ENCODE peak calls at places on chromosomes 3 and 15, in four cellular contexts. R is dorsolateral prefrontal cortex, V is SK-N-SH, B is neuronal stem cell. J is an unnamed sample.

GRCh38 chr15:62845239-62846126 is 197.1 kb upstream of the TPM1 start:
- DNase-seq in R (no peak), V (no peak), B (no peak), J (no peak)

GRCh38 chr3:13385373-13385965 is 34.7 kb downstream of the NUP210 start:
- DNase-seq in R (no peak), V (no peak), B (no peak), J (no peak)

GRCh38 chr3:133426721-133427120 is 26.9 kb downstream of the BFSP2 start:
- DNase-seq in R (no peak), V (no peak), B (no peak), J (no peak)

GRCh38 chr3:172701056-172701455 is 9.8 kb downstream of the NCEH1 start:
- DNase-seq in R (no peak), V (no peak), B (no peak), J (no peak)

GRCh38 chr3:51379301-51379700 is 5.8 kb upstream of the MANF start:
- DNase-seq in R (no peak), V (no peak), B (no peak), J (no peak)

GRCh38 chr3:23825802-23826201 is 20.0 kb downstream of the UBE2E1 start:
- DNase-seq in R (no peak), V (no peak), B (no peak), J (no peak)

GRCh38 chr3:46960081-46960701 is 16.4 kb downstream of the CCDC12 start:
- DNase-seq in R (no peak), V (peak; percentile 50), B (no peak), J (no peak)

GRCh38 chr15:100186960-100187359 is 154.8 kb downstream of the ADAMTS17 start:
- DNase-seq in R (no peak), V (no peak), B (no peak), J (no peak)

GRCh38 chr15:89321521-89322410 is 12.9 kb downstream of the POLG start:
- DNase-seq in R (no peak), V (peak; percentile 50), B (no peak), J (no peak)

GRCh38 chr15:81091889-81092558 is 42.0 kb upstream of the CFAP161 start:
- DNase-seq in R (no peak), V (peak; percentile 23), B (no peak), J (no peak)

GRCh38 chr3:5787863-5788488 is 600.5 kb downstream of the EDEM1 start:
- DNase-seq in R (no peak), V (peak; percentile 22), B (peak; percentile 24), J (no peak)

GRCh38 chr3:194766845-194767244 is 81.2 kb downstream of the FAM43A start:
- DNase-seq in R (no peak), V (no peak), B (no peak), J (no peak)

GRCh38 chr3:133209871-133210550 is 171.8 kb downstream of the TMEM108 start:
- DNase-seq in R (no peak), V (no peak), B (no peak), J (no peak)

GRCh38 chr15:87959080-87959479 is 297.5 kb downstream of the NTRK3 start:
- DNase-seq in R (no peak), V (no peak), B (no peak), J (no peak)

GRCh38 chr15:100889359-100890058 is 9.9 kb downstream of the ALDH1A3 start:
- DNase-seq in R (no peak), V (no peak), B (no peak), J (no peak)

GRCh38 chr15:74873756-74874424 is 725 bp upstream of the SCAMP2 start:
- DNase-seq in R (no peak), V (peak; percentile 54), B (no peak), J (peak; percentile 32)

GRCh38 chr15:69941931-69942471 is 155.7 kb downstream of the TLE3 start:
- DNase-seq in R (no peak), V (no peak), B (no peak), J (no peak)

GRCh38 chr3:125511420-125512094 is 8.4 kb downstream of the SNX4 start:
- DNase-seq in R (no peak), V (peak; percentile 7), B (no peak), J (no peak)

GRCh38 chr3:135072431-135072830 is 277.4 kb downstream of the EPHB1 start:
- DNase-seq in R (no peak), V (no peak), B (no peak), J (no peak)

GRCh38 chr15:92580521-92580920 is 75.1 kb downstream of the FAM174B start:
- DNase-seq in R (no peak), V (no peak), B (no peak), J (no peak)

GRCh38 chr15:72222433-72222832 is 8.6 kb downstream of the PKM start:
- DNase-seq in R (no peak), V (no peak), B (no peak), J (peak; percentile 37)

GRCh38 chr3:9795212-9795611 is 2.3 kb downstream of the ARPC4 start:
- DNase-seq in R (no peak), V (no peak), B (no peak), J (no peak)

GRCh38 chr15:52649686-52650085 is 29.5 kb downstream of the ATOSA start:
- DNase-seq in R (no peak), V (no peak), B (no peak), J (no peak)

GRCh38 chr3:43162573-43163084 is 56.8 kb upstream of the POMGNT2 start:
- DNase-seq in R (no peak), V (no peak), B (no peak), J (no peak)

GRCh38 chr3:42503251-42503924 is 945 bp downstream of the VIPR1 start:
- DNase-seq in R (no peak), V (no peak), B (no peak), J (no peak)

GRCh38 chr15:68503791-68504720 is 72.1 kb upstream of the ITGA11 start:
- DNase-seq in R (no peak), V (no peak), B (no peak), J (no peak)
- H3K4me3 ChIP-seq in R (no peak overlapping the region), V (no peak overlapping the region), B (no peak overlapping the region), J (no peak overlapping the region)

DNA sequence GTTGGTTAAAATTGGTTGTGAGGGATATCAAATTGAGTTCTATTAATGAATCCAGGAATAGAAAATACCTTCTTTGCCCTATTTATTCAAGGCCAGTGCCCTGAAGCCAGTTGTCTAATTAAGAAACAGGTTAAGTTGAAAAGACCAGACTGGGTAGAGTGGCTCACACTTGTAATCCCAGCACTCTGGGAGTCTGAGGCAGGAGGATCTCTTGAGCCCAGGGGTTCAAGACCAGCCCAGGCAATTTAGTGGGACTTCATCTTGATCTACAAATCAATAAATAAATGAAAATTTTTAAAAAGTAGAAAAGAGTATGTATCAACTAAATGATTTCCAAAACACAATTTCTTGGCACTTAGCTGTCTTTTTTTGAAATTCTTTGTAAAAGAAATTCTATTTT is 40.3 kb upstream of the TRPM1 start:
- DNase-seq in R (no peak), V (no peak), B (no peak), J (no peak)
- H3K4me3 ChIP-seq in R (no peak overlapping the region), V (no peak overlapping the region), B (no peak overlapping the region), J (no peak overlapping the region)

GRCh38 chr3:152405915-152406802 is 137.4 kb downstream of the MBNL1 start:
- DNase-seq in R (no peak), V (no peak), B (no peak), J (no peak)
- H3K4me3 ChIP-seq in R (no peak overlapping the region), V (no peak overlapping the region), B (no peak overlapping the region), J (no peak overlapping the region)

GRCh38 chr3:39808467-39809180 is 785 bp upstream of the MYRIP start:
- DNase-seq in R (no peak), V (peak; percentile 40), B (peak; percentile 70), J (peak; percentile 24)
- H3K4me3 ChIP-seq in R (peak overlapping the region; percentile 79), V (no peak overlapping the region), B (peak overlapping the region; percentile 46), J (peak overlapping the region; percentile 61)

DNA sequence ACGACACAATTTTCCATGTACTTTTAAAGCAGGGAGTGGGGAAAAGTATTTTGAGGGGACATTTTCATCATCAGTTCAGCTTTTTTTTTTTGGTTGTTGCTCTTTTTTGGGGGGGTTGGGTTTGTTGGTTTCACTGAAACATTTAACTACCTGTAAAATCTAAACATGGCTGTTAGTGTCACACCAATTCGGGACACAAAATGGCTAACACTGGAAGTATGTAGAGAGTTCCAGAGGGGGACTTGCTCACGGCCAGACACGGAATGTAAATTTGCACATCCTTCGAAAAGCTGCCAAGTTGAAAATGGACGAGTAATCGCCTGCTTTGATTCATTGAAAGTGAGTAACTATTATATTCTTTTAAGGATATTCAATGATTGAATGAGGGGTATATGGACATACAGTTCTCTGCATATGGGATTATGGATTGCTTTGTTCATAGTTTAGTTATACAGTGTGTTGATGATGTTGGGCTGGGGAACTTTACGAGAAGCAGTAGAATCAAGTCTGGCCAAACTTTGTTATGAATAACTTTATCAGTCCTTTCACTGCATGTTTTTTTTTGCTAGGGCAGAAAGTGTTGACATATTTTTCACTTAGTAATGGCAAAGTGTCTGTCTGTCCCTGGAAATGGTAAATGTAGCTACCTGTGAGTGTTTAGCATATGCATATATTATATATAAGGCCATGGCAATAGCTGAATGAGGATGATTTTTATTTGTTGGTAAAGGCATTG is 31.5 kb downstream of the MBNL1 start:
- DNase-seq in R (no peak), V (no peak), B (no peak), J (no peak)
- H3K4me3 ChIP-seq in R (peak overlapping the region; percentile 63), V (peak overlapping the region; percentile 60), B (no peak overlapping the region), J (no peak overlapping the region)